ENCODE peak calls at places on chromosomes 5 and 9, in four cellular contexts. W is HepG2, P is K562, G is WTC11. V is an unnamed sample.

GRCh38 chr5:172443441-172444109 is 10.8 kb downstream of the SH3PXD2B start:
- DNase-seq in W (no peak), P (peak), G (no peak), V (no peak)

GRCh38 chr5:157888814-157889532 is 30.0 kb upstream of the CLINT1 start:
- DNase-seq in W (no peak), P (no peak), G (no peak), V (no peak)

GRCh38 chr9:113715086-113715485 is 161.0 kb upstream of the ZNF618 start:
- DNase-seq in W (no peak), P (no peak), G (no peak), V (no peak)

GRCh38 chr5:167783145-167783817 is 508.2 kb upstream of the WWC1 start:
- DNase-seq in W (no peak), P (no peak), G (no peak), V (no peak)

GRCh38 chr9:120852240-120853018 is 9.7 kb upstream of the PSMD5 start:
- DNase-seq in W (no peak), P (no peak), G (no peak), V (no peak)

GRCh38 chr5:60415443-60415842 is 284.5 kb downstream of the DEPDC1B start:
- DNase-seq in W (no peak), P (no peak), G (no peak), V (no peak)

GRCh38 chr9:36903541-36904435 is 130.3 kb downstream of the PAX5 start:
- DNase-seq in W (peak), P (peak), G (no peak), V (peak)

GRCh38 chr5:58582411-58583393 is at the start of gene RAB3C:
- DNase-seq in W (peak), P (peak), G (peak), V (peak)

GRCh38 chr5:137737349-137738256 is 1.7 kb upstream of the KLHL3 start:
- DNase-seq in W (no peak), P (no peak), G (no peak), V (no peak)

GRCh38 chr5:68898961-68899471 is 194.8 kb upstream of the SLC30A5 start:
- DNase-seq in W (no peak), P (no peak), G (no peak), V (no peak)

GRCh38 chr5:172936441-172936840 is 22.8 kb upstream of the RPL26L1 start:
- DNase-seq in W (no peak), P (no peak), G (no peak), V (no peak)

GRCh38 chr5:103119067-103119764 is 722 bp downstream of the GIN1 start:
- DNase-seq in W (peak), P (no peak), G (no peak), V (peak)

GRCh38 chr9:80664327-80665210 is 1024.8 kb downstream of the TLE1 start:
- DNase-seq in W (no peak), P (no peak), G (no peak), V (no peak)

GRCh38 chr9:25453876-25454275 is 224.4 kb downstream of the TUSC1 start:
- DNase-seq in W (no peak), P (no peak), G (no peak), V (no peak)

GRCh38 chr9:35489313-35490154 is at the start of gene RUSC2:
- DNase-seq in W (peak), P (peak), G (peak), V (no peak)

GRCh38 chr5:127826011-127826410 is 122.8 kb downstream of the CCDC192 start:
- DNase-seq in W (no peak), P (no peak), G (no peak), V (no peak)

GRCh38 chr9:83034026-83034425 is 28.9 kb downstream of the RASEF start:
- DNase-seq in W (no peak), P (no peak), G (no peak), V (no peak)

GRCh38 chr9:36762958-36763357 is 190.3 kb downstream of the MELK start:
- DNase-seq in W (no peak), P (no peak), G (no peak), V (no peak)

GRCh38 chr9:27787941-27788340 is 214.7 kb upstream of the C9orf72 start:
- DNase-seq in W (no peak), P (no peak), G (peak), V (no peak)

GRCh38 chr5:148179234-148179824 is 11.0 kb downstream of the SPINK14 start:
- DNase-seq in W (peak), P (peak), G (no peak), V (peak)

GRCh38 chr5:87361536-87362213 is 51.1 kb downstream of the CCNH start:
- DNase-seq in W (no peak), P (no peak), G (no peak), V (no peak)

GRCh38 chr9:34985311-34985899 is 4.1 kb upstream of the DNAJB5 start:
- DNase-seq in W (peak), P (peak), G (peak), V (no peak)

GRCh38 chr9:91567642-91568274 is 144.1 kb upstream of the NFIL3 start:
- DNase-seq in W (no peak), P (no peak), G (no peak), V (no peak)

GRCh38 chr5:98791928-98792580 is 18.6 kb downstream of the RGMB start:
- DNase-seq in W (no peak), P (no peak), G (no peak), V (no peak)

GRCh38 chr5:107743357-107744000 is 72.7 kb upstream of the EFNA5 start:
- DNase-seq in W (no peak), P (no peak), G (no peak), V (no peak)

GRCh38 chr5:6759401-6759800 is 46.2 kb downstream of the TENT4A start:
- DNase-seq in W (peak), P (peak), G (no peak), V (no peak)

GRCh38 chr5:86756839-86757238 is 139.1 kb downstream of the COX7C start:
- DNase-seq in W (no peak), P (no peak), G (no peak), V (no peak)

GRCh38 chr5:93582677-93583524 is at the start of gene NR2F1:
- DNase-seq in W (peak), P (peak), G (peak), V (no peak)

GRCh38 chr5:96629774-96630173 is 32.4 kb upstream of the CAST start:
- DNase-seq in W (peak), P (no peak), G (no peak), V (no peak)

GRCh38 chr9:15142903-15143534 is 164.0 kb downstream of the TTC39B start:
- DNase-seq in W (peak), P (peak), G (no peak), V (no peak)

GRCh38 chr5:15004506-15004905 is 132.9 kb upstream of the ANKH start:
- DNase-seq in W (no peak), P (no peak), G (no peak), V (no peak)

GRCh38 chr5:73912755-73913365 is 286.9 kb downstream of the ARHGEF28 start:
- DNase-seq in W (no peak), P (no peak), G (no peak), V (peak)

GRCh38 chr5:145260670-145261069 is 574.5 kb downstream of the PRELID2 start:
- DNase-seq in W (no peak), P (no peak), G (no peak), V (no peak)

GRCh38 chr9:109799792-109800191 is 19.8 kb downstream of the PALM2AKAP2 start:
- DNase-seq in W (no peak), P (no peak), G (no peak), V (no peak)

GRCh38 chr5:120017523-120017922 is 388.2 kb downstream of the FAM170A start:
- DNase-seq in W (no peak), P (no peak), G (no peak), V (no peak)

GRCh38 chr5:154849261-154849660 is 1.1 kb downstream of the FAXDC2 start:
- DNase-seq in W (no peak), P (no peak), G (no peak), V (no peak)

DNA sequence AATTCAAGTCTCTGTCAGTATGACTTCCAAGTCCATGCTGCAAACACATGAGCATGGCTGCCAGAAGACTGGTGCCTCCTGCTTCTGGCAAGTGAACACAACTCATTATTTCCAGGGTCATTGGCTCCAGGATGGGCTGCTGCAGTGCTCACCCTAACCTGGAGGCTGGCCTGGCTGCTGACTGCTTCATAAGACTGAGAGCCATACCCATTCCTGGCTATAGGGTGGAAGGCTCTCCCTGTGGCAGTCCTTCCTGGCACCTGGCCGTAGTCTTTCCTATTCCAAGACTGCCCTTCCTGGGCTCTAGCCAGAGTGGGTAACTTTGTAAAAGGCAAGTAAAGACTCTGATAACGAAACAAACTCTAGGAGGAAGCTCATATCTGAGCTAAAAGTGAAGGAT is 51.2 kb downstream of the CXXC5 start:
- DNase-seq in W (no peak), P (no peak), G (no peak), V (no peak)
- TF ChIP-seq ESRRA in W (no peak), P (no peak), G (no peak), V (no peak)

GRCh38 chr5:82307431-82307830 is 29.3 kb upstream of the RPS23 start:
- DNase-seq in W (no peak), P (no peak), G (no peak), V (no peak)

GRCh38 chr5:82312373-82312856 is 34.3 kb upstream of the RPS23 start:
- DNase-seq in W (peak), P (peak), G (peak), V (no peak)

GRCh38 chr5:82308416-82308815 is 30.3 kb upstream of the RPS23 start:
- DNase-seq in W (no peak), P (no peak), G (no peak), V (no peak)

GRCh38 chr5:82306151-82306550 is 28.0 kb upstream of the RPS23 start:
- DNase-seq in W (no peak), P (no peak), G (no peak), V (no peak)

DNA sequence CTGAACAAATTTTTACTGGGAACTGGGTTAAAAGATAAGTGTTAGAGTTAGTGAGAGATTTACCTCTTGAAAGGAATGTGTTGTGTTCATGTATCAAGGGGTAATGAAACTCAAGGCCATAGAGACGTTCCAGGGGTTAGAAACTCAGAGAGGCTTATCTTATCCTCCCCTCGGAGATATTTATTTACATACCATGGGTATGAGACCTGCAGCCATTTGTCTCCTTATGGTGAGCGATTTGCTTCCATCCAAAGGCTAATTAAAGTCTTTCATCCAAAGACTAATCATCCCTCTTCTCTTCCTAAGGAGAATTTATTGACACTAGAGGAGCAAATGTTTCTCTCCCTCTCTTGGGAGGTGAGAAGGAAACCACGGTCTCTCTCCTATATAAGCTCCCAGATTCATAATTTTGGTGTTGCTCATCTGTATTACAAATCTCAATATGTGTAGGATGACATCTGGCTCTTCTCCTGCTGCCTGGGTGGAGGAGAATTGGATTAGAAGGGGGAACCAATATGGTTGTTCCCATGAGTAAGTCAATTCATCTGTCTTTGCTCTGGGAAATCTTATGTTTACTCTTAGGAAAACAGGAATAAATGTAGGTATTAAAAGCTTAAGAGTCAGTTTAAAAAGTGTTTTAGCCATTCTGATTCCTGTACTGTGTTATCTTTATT is 31.0 kb upstream of the RPS23 start:
- DNase-seq in W (no peak), P (no peak), G (no peak), V (no peak)
- TF ChIP-seq NR2C2 in W (no peak), P (no peak), G (no peak), V (no peak)

GRCh38 chr9:71733176-71733575 is 35.1 kb downstream of the CEMIP2 start:
- DNase-seq in W (no peak), P (no peak), G (no peak), V (no peak)
- TF ChIP-seq ESRRA in W (no peak), P (no peak), G (no peak), V (no peak)

GRCh38 chr9:133691659-133692363 is 46.3 kb downstream of the SARDH start:
- DNase-seq in W (no peak), P (no peak), G (no peak), V (no peak)
- TF ChIP-seq NR2C2 in W (no peak), P (no peak), G (no peak), V (no peak)

GRCh38 chr9:130117376-130117775 is 54.8 kb upstream of the NCS1 start:
- DNase-seq in W (no peak), P (no peak), G (no peak), V (no peak)
- TF ChIP-seq ESRRA in W (no peak), P (no peak), G (no peak), V (no peak)

V was measured in GM12878.